ENCODE peak calls at places on chromosomes 11 and 22, in six cellular contexts. Q is cardiac muscle cell, W is RPMI8226, A is neural crest cell, H is LoVo, F is HEK293T. K is an unnamed sample.

GRCh38 chr11:13183094-13183825 is 94.3 kb upstream of the BMAL1 start:
- DNase-seq in Q (peak), W (peak), A (no peak), H (peak), F (peak), K (no peak)

GRCh38 chr11:71998061-71998460 is 648 bp upstream of the IL18BP start:
- DNase-seq in Q (no peak), W (no peak), A (no peak), H (no peak), F (no peak), K (no peak)

GRCh38 chr22:24510694-24511625 is 15.8 kb downstream of the UPB1 start:
- DNase-seq in Q (peak), W (peak), A (no peak), H (no peak), F (no peak), K (no peak)

GRCh38 chr11:102436546-102436945 is 16.0 kb downstream of the TMEM123 start:
- DNase-seq in Q (no peak), W (no peak), A (no peak), H (no peak), F (no peak), K (no peak)

GRCh38 chr11:27910186-27910941 is 197.6 kb downstream of the KIF18A start:
- DNase-seq in Q (no peak), W (no peak), A (no peak), H (no peak), F (no peak), K (no peak)

GRCh38 chr11:5234390-5234834 is at the start of gene HBD:
- DNase-seq in Q (peak), W (peak), A (no peak), H (no peak), F (no peak), K (no peak)

GRCh38 chr22:50606561-50607365 is 6.2 kb downstream of the MAPK8IP2 start:
- DNase-seq in Q (no peak), W (no peak), A (no peak), H (no peak), F (no peak), K (no peak)

GRCh38 chr22:48943567-48944432 is 883.9 kb downstream of the BRD1 start:
- DNase-seq in Q (peak), W (peak), A (peak), H (no peak), F (peak), K (peak)

GRCh38 chr11:109858152-109858551 is 235.0 kb upstream of the ZC3H12C start:
- DNase-seq in Q (peak), W (no peak), A (no peak), H (no peak), F (no peak), K (no peak)

GRCh38 chr11:1692708-1693326 is 4.2 kb upstream of the KRTAP5-6 start:
- DNase-seq in Q (no peak), W (no peak), A (no peak), H (no peak), F (no peak), K (no peak)

GRCh38 chr22:23363683-23364082 is 183.4 kb downstream of the BCR start:
- DNase-seq in Q (no peak), W (no peak), A (no peak), H (no peak), F (no peak), K (no peak)

GRCh38 chr22:38946771-38947170 is 10.6 kb upstream of the APOBEC3A start:
- DNase-seq in Q (no peak), W (no peak), A (no peak), H (no peak), F (no peak), K (no peak)

GRCh38 chr22:42553475-42554361 is at the start of gene SERHL2:
- DNase-seq in Q (peak), W (peak), A (peak), H (peak), F (peak), K (peak)

GRCh38 chr22:30472994-30473720 is 1.3 kb upstream of the SEC14L3 start:
- DNase-seq in Q (no peak), W (no peak), A (no peak), H (no peak), F (no peak), K (no peak)

GRCh38 chr22:39808087-39808486 is 85.5 kb downstream of the ENTHD1 start:
- DNase-seq in Q (no peak), W (peak), A (peak), H (peak), F (peak), K (no peak)

GRCh38 chr11:130431337-130431773 is 2.9 kb upstream of the ADAMTS8 start:
- DNase-seq in Q (peak), W (peak), A (peak), H (peak), F (peak), K (peak)

GRCh38 chr11:45457649-45458048 is 171.5 kb upstream of the SYT13 start:
- DNase-seq in Q (no peak), W (no peak), A (no peak), H (no peak), F (no peak), K (no peak)

GRCh38 chr11:69496631-69497220 is 15.3 kb downstream of the LINC01488 start:
- DNase-seq in Q (no peak), W (no peak), A (no peak), H (no peak), F (no peak), K (no peak)

GRCh38 chr11:21675049-21675616 is 517.8 kb upstream of the ANO5 start:
- DNase-seq in Q (no peak), W (peak), A (no peak), H (no peak), F (no peak), K (no peak)

GRCh38 chr22:28759861-28760560 is 12.5 kb upstream of the CCDC117 start:
- DNase-seq in Q (no peak), W (peak), A (no peak), H (peak), F (no peak), K (no peak)

GRCh38 chr11:111422494-111423249 is 43.6 kb upstream of the POU2AF1 start:
- DNase-seq in Q (peak), W (peak), A (peak), H (peak), F (peak), K (peak)

GRCh38 chr11:117223741-117224685 is 7.9 kb downstream of the PCSK7 start:
- DNase-seq in Q (no peak), W (no peak), A (no peak), H (no peak), F (no peak), K (no peak)

GRCh38 chr11:121105063-121105480 is 4.0 kb downstream of the TECTA start:
- DNase-seq in Q (no peak), W (no peak), A (no peak), H (no peak), F (no peak), K (no peak)

GRCh38 chr11:16923987-16924386 is 90.2 kb downstream of the PLEKHA7 start:
- DNase-seq in Q (no peak), W (no peak), A (no peak), H (peak), F (no peak), K (no peak)

GRCh38 chr11:91513734-91514133 is 710.9 kb upstream of the FAT3 start:
- DNase-seq in Q (no peak), W (no peak), A (no peak), H (no peak), F (no peak), K (peak)

GRCh38 chr11:123382555-123383074 is 47.5 kb upstream of the GRAMD1B start:
- DNase-seq in Q (no peak), W (no peak), A (no peak), H (no peak), F (no peak), K (no peak)

GRCh38 chr11:12280838-12281565 is 96.4 kb upstream of the PARVA start:
- DNase-seq in Q (no peak), W (no peak), A (no peak), H (no peak), F (no peak), K (no peak)

GRCh38 chr11:64887757-64888405 is 9.5 kb upstream of the EHD1 start:
- DNase-seq in Q (peak), W (peak), A (peak), H (peak), F (peak), K (peak)

GRCh38 chr11:73705053-73705452 is 55.8 kb downstream of the RAB6A start:
- DNase-seq in Q (no peak), W (no peak), A (no peak), H (no peak), F (no peak), K (no peak)

GRCh38 chr22:49006207-49007012 is 821.3 kb downstream of the BRD1 start:
- DNase-seq in Q (no peak), W (no peak), A (no peak), H (no peak), F (no peak), K (no peak)

GRCh38 chr11:95512682-95513081 is 276.9 kb downstream of the FAM76B start:
- DNase-seq in Q (no peak), W (no peak), A (no peak), H (peak), F (no peak), K (no peak)

GRCh38 chr11:109796253-109796652 is 296.9 kb upstream of the ZC3H12C start:
- DNase-seq in Q (no peak), W (no peak), A (no peak), H (no peak), F (no peak), K (no peak)

GRCh38 chr11:43738600-43739409 is 58.3 kb downstream of the HSD17B12 start:
- DNase-seq in Q (peak), W (no peak), A (no peak), H (no peak), F (peak), K (peak)

GRCh38 chr11:61390161-61390560 is 2.2 kb upstream of the TMEM216 start:
- DNase-seq in Q (no peak), W (no peak), A (no peak), H (no peak), F (no peak), K (no peak)

GRCh38 chr22:36902143-36902911 is 11.1 kb upstream of the CSF2RB start:
- DNase-seq in Q (no peak), W (no peak), A (no peak), H (no peak), F (no peak), K (no peak)

GRCh38 chr22:38882480-38882879 is 10.5 kb upstream of the CBX6 start:
- DNase-seq in Q (no peak), W (no peak), A (no peak), H (no peak), F (no peak), K (no peak)

K was measured in SK-N-DZ.